ENCODE peak calls at places on chromosomes 6 and 20, in eight cellular contexts. S, X, G, N, A, W, F and T are unnamed samples.

GRCh38 chr6:159602370-159603185 is 90.5 kb downstream of the SOD2 start:
- DNase-seq in S (no peak), X (no peak), G (no peak), N (no peak), A (no peak), W (no peak), F (no peak), T (peak; percentile 26)

GRCh38 chr6:165707067-165707853 is 44.2 kb upstream of the PDE10A start:
- DNase-seq in S (no peak), X (no peak), G (no peak), N (no peak), A (no peak), W (no peak), F (no peak), T (no peak)

GRCh38 chr6:148559848-148560433 is 186.9 kb upstream of the UST start:
- DNase-seq in S (peak; percentile 59), X (peak; percentile 20), G (peak; percentile 88), N (peak; percentile 71), A (peak; percentile 70), W (peak; percentile 74), F (peak; percentile 84), T (peak; percentile 44)

GRCh38 chr20:32535953-32536823 is 48.9 kb downstream of the NOL4L start:
- DNase-seq in S (peak; percentile 97), X (no peak), G (peak; percentile 81), N (no peak), A (peak; percentile 87), W (peak; percentile 85), F (peak; percentile 81), T (no peak)

GRCh38 chr6:106974999-106975698 is 620 bp upstream of the CD24 start:
- DNase-seq in S (peak; percentile 76), X (peak; percentile 20), G (peak; percentile 83), N (peak; percentile 33), A (peak; percentile 71), W (peak; percentile 71), F (peak; percentile 82), T (no peak)

GRCh38 chr6:73393278-73393677 is 1.4 kb upstream of the DDX43 start:
- DNase-seq in S (no peak), X (peak; percentile 17), G (no peak), N (no peak), A (no peak), W (no peak), F (no peak), T (peak; percentile 5)

GRCh38 chr6:116387374-116387773 is 16.6 kb downstream of the DSE start:
- DNase-seq in S (no peak), X (peak; percentile 81), G (no peak), N (no peak), A (no peak), W (no peak), F (no peak), T (peak; percentile 56)

GRCh38 chr6:135291288-135292116 is 110.4 kb downstream of the MYB start:
- DNase-seq in S (peak; percentile 16), X (peak; percentile 70), G (no peak), N (no peak), A (no peak), W (no peak), F (no peak), T (peak; percentile 61)

DNA sequence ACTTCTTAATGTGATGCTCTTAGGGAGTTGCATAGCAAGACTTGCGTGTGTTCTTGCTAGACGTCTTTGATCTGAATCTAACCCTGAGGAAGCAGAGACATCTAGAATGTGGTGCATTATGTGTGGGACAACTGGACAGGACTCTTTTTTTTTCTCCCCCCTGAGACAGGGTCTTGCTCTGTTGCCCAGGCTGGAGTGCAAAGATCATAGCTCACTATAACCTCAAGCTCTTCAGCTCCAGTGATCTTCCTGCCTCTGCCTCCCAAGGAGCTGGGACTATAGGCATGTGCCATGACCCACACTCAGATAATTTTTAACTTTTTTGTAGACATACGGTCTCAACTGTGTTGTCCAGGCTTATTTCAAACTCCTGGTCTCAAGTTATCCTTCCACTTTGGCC is 34.0 kb downstream of the PCMT1 start:
- DNase-seq in S (no peak), X (no peak), G (no peak), N (no peak), A (no peak), W (no peak), F (no peak), T (no peak)
- H3K4me3 ChIP-seq in S (no peak overlapping the region), X (no peak overlapping the region), G (no peak overlapping the region), N (no peak overlapping the region), A (no peak overlapping the region), W (no peak overlapping the region), F (no peak overlapping the region), T (no peak overlapping the region)

GRCh38 chr20:62647521-62648317 is 5.4 kb downstream of the SLCO4A1 start:
- DNase-seq in S (peak; percentile 44), X (no peak), G (no peak), N (no peak), A (no peak), W (no peak), F (no peak), T (no peak)
- H3K27ac ChIP-seq in S (no peak overlapping the region), X (no peak overlapping the region), G (no peak overlapping the region), N (no peak overlapping the region), A (no peak overlapping the region), W (peak overlapping the region; percentile 80), F (no peak overlapping the region), T (no peak overlapping the region)

DNA sequence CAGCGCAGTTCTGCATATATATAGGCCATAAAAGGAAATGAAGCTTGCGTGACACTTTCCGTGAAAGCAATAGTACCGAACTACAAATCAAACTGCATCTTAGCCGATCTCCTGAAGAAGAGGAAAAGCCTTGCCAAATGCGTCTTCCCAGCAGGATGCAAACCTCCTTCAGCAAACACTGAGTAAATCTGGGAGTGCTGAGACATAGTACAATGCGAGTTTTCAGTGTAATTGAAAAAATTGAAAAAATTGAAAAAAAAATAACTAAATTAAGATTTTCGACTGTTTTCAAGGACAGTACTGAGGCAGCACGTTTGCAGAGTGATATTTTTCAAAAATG is 13.4 kb downstream of the RPP21 start:
- DNase-seq in S (peak; percentile 31), X (no peak), G (no peak), N (no peak), A (no peak), W (no peak), F (no peak), T (no peak)
- H3K4me3 ChIP-seq in S (peak overlapping the region; percentile 59), X (peak overlapping the region; percentile 58), G (no peak overlapping the region), N (no peak overlapping the region), A (no peak overlapping the region), W (peak overlapping the region; percentile 45), F (no peak overlapping the region), T (no peak overlapping the region)

GRCh38 chr6:119077643-119078448 is 618 bp downstream of the FAM184A start:
- DNase-seq in S (peak; percentile 61), X (no peak), G (peak; percentile 80), N (peak; percentile 45), A (no peak), W (peak; percentile 38), F (peak; percentile 72), T (no peak)

GRCh38 chr6:119076966-119077642 is 1.4 kb downstream of the FAM184A start:
- DNase-seq in S (no peak), X (no peak), G (no peak), N (no peak), A (no peak), W (no peak), F (no peak), T (no peak)

GRCh38 chr6:119076173-119076965 is 2.1 kb downstream of the FAM184A start:
- DNase-seq in S (no peak), X (no peak), G (no peak), N (no peak), A (no peak), W (no peak), F (no peak), T (no peak)

GRCh38 chr6:119078449-119079287 is at the start of gene FAM184A:
- DNase-seq in S (peak; percentile 79), X (peak; percentile 45), G (peak; percentile 87), N (peak; percentile 56), A (peak; percentile 65), W (peak; percentile 65), F (peak; percentile 81), T (peak; percentile 19)

GRCh38 chr6:119079288-119079809 is 885 bp upstream of the FAM184A start:
- DNase-seq in S (no peak), X (peak; percentile 28), G (no peak), N (no peak), A (no peak), W (no peak), F (no peak), T (peak; percentile 54)
- H3K27ac ChIP-seq in S (no peak overlapping the region), X (no peak overlapping the region), G (peak overlapping the region; percentile 85), N (no peak overlapping the region), A (no peak overlapping the region), W (peak overlapping the region; percentile 67), F (peak overlapping the region; percentile 45), T (no peak overlapping the region)

DNA sequence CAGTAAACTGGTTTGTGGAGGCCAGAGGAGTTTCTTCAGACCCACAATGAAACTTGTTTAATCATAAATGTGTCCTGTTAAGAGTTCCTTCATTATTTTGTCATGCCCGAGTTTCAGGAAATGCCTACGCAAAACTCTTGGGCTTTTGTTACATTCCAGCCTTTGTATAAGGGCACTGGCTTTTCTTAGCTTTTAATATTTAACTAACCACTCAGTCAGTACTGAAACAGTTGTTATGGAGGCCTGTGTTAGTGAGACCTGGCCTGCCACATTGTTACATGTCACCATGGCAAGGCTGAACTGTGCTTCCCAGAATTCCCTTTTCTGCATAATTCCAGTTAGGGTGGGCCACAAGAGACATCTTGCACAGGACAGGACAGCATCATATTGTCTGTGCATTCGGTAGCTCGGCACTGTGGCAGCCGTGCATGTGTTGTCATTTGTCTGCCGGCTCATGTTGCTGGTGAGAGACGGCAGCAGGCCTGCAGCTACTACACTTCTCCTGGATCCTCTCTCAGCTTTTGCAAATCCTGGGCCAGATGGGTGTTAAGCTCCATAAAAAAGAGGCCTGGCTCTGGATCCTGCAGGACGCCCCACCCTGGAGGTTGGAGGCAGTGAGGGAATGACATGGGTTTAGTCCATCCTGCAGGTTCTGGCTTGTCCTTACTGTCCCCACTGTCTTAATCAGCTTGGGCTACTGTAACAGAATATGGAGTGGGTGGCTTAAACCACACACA is 128.7 kb upstream of the DTNBP1 start:
- DNase-seq in S (no peak), X (no peak), G (no peak), N (peak; percentile 28), A (no peak), W (no peak), F (peak; percentile 34), T (no peak)
- H3K4me3 ChIP-seq in S (no peak overlapping the region), X (no peak overlapping the region), G (no peak overlapping the region), N (no peak overlapping the region), A (no peak overlapping the region), W (no peak overlapping the region), F (no peak overlapping the region), T (no peak overlapping the region)

GRCh38 chr20:61256819-61257218 is 4.8 kb downstream of the CDH4 start:
- DNase-seq in S (no peak), X (no peak), G (no peak), N (no peak), A (no peak), W (no peak), F (no peak), T (no peak)
- H3K27ac ChIP-seq in S (no peak overlapping the region), X (no peak overlapping the region), G (no peak overlapping the region), N (no peak overlapping the region), A (no peak overlapping the region), W (no peak overlapping the region), F (no peak overlapping the region), T (no peak overlapping the region)

GRCh38 chr6:36597775-36598174 is 3.6 kb downstream of the SRSF3 start:
- DNase-seq in S (no peak), X (no peak), G (peak; percentile 19), N (no peak), A (no peak), W (peak; percentile 6), F (no peak), T (no peak)
- H3K4me3 ChIP-seq in S (peak overlapping the region; percentile 5), X (peak overlapping the region; percentile 98), G (peak overlapping the region; percentile 99), N (no peak overlapping the region), A (peak overlapping the region; percentile 73), W (peak overlapping the region; percentile 92), F (no peak overlapping the region), T (peak overlapping the region; percentile 96)